ENCODE peak calls at places on chromosomes 3 and 15, in six cellular contexts. One of them, this sample, is unnamed.

GRCh38 chr3:52471371-52472238 is 16.2 kb downstream of the NISCH start:
- DNase-seq in trophoblast cell: peak
- DNase-seq in H9: peak
- DNase-seq in H1: no peak
- DNase-seq in mesenchymal stem cell: peak
- DNase-seq in IMR-90: peak
- DNase-seq in this sample: no peak

GRCh38 chr15:80780416-80781221 is 1.4 kb downstream of the CEMIP start:
- DNase-seq in mesenchymal stem cell: peak
- DNase-seq in IMR-90: peak
- DNase-seq in trophoblast cell: no peak
- DNase-seq in H1: peak
- DNase-seq in H9: peak
- DNase-seq in this sample: peak

GRCh38 chr3:191414286-191414685 is 46.7 kb upstream of the PYDC2 start:
- DNase-seq in mesenchymal stem cell: no peak
- DNase-seq in IMR-90: peak
- DNase-seq in trophoblast cell: no peak
- DNase-seq in H9: no peak
- DNase-seq in H1: no peak
- DNase-seq in this sample: no peak

GRCh38 chr3:17339233-17339632 is 403.2 kb downstream of the TBC1D5 start:
- DNase-seq in trophoblast cell: no peak
- DNase-seq in H9: no peak
- DNase-seq in IMR-90: no peak
- DNase-seq in H1: no peak
- DNase-seq in mesenchymal stem cell: peak
- DNase-seq in this sample: no peak

GRCh38 chr3:139187648-139188047 is 143.0 kb upstream of the PRR23C start:
- DNase-seq in IMR-90: no peak
- DNase-seq in trophoblast cell: no peak
- DNase-seq in mesenchymal stem cell: no peak
- DNase-seq in H9: no peak
- DNase-seq in H1: no peak
- DNase-seq in this sample: no peak

GRCh38 chr15:67244966-67245478 is 9.4 kb downstream of the AAGAB start:
- DNase-seq in H9: no peak
- DNase-seq in H1: no peak
- DNase-seq in IMR-90: peak
- DNase-seq in mesenchymal stem cell: no peak
- DNase-seq in trophoblast cell: no peak
- DNase-seq in this sample: no peak

GRCh38 chr3:66099541-66100065 is 60.9 kb upstream of the MAGI1 start:
- DNase-seq in H1: no peak
- DNase-seq in IMR-90: no peak
- DNase-seq in trophoblast cell: no peak
- DNase-seq in mesenchymal stem cell: no peak
- DNase-seq in H9: no peak
- DNase-seq in this sample: no peak

GRCh38 chr3:58464875-58465274 is 27.0 kb upstream of the KCTD6 start:
- DNase-seq in H9: no peak
- DNase-seq in IMR-90: no peak
- DNase-seq in trophoblast cell: no peak
- DNase-seq in H1: no peak
- DNase-seq in mesenchymal stem cell: no peak
- DNase-seq in this sample: no peak

GRCh38 chr3:151213881-151214280 is 10.9 kb upstream of the GPR171 start:
- DNase-seq in trophoblast cell: no peak
- DNase-seq in mesenchymal stem cell: peak
- DNase-seq in H1: no peak
- DNase-seq in IMR-90: peak
- DNase-seq in H9: no peak
- DNase-seq in this sample: no peak

GRCh38 chr3:150268426-150269321 is 139.4 kb upstream of the TSC22D2 start:
- DNase-seq in IMR-90: peak
- DNase-seq in mesenchymal stem cell: peak
- DNase-seq in H1: no peak
- DNase-seq in trophoblast cell: no peak
- DNase-seq in H9: no peak
- DNase-seq in this sample: no peak

DNA sequence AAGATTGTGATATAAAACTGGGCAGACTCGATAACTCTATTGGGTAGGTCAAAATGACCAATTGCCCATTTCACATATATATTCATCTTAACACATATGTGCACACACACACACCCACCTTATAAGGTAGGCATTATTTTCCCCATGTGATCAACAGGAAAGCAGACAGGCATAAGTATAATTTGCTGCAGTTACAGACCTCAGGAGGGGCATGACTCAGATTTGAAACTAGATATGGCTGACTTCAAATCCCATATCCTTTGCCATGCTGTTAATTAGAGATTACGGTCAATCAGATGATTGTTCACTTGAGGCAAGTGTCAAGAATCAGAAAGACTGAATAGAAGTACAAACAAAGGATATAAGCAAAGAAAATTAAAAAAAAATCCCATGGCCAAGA is 910.6 kb downstream of the NTRK3 start:
- DNase-seq in H1: no peak
- DNase-seq in H9: no peak
- DNase-seq in IMR-90: no peak
- DNase-seq in trophoblast cell: no peak
- DNase-seq in mesenchymal stem cell: no peak
- DNase-seq in this sample: no peak
- H4K91ac ChIP-seq in H1: no peak
- H4K91ac ChIP-seq in H9: no peak
- H4K91ac ChIP-seq in IMR-90: no peak
- H4K91ac ChIP-seq in trophoblast cell: no peak
- H4K91ac ChIP-seq in mesenchymal stem cell: no peak
- H4K91ac ChIP-seq in this sample: no peak

GRCh38 chr3:12750223-12750622 is 8.8 kb downstream of the TMEM40 start:
- DNase-seq in trophoblast cell: peak
- DNase-seq in mesenchymal stem cell: peak
- DNase-seq in H9: no peak
- DNase-seq in IMR-90: peak
- DNase-seq in H1: no peak
- DNase-seq in this sample: no peak

GRCh38 chr3:12752803-12753202 is 6.3 kb downstream of the TMEM40 start:
- DNase-seq in H9: no peak
- DNase-seq in mesenchymal stem cell: no peak
- DNase-seq in H1: no peak
- DNase-seq in IMR-90: peak
- DNase-seq in trophoblast cell: no peak
- DNase-seq in this sample: no peak

GRCh38 chr3:12750658-12751071 is 8.4 kb downstream of the TMEM40 start:
- DNase-seq in H1: no peak
- DNase-seq in H9: no peak
- DNase-seq in IMR-90: peak
- DNase-seq in mesenchymal stem cell: peak
- DNase-seq in trophoblast cell: peak
- DNase-seq in this sample: no peak

GRCh38 chr3:12752111-12752510 is 6.9 kb downstream of the TMEM40 start:
- DNase-seq in H9: no peak
- DNase-seq in mesenchymal stem cell: no peak
- DNase-seq in trophoblast cell: no peak
- DNase-seq in H1: no peak
- DNase-seq in IMR-90: peak
- DNase-seq in this sample: no peak

DNA sequence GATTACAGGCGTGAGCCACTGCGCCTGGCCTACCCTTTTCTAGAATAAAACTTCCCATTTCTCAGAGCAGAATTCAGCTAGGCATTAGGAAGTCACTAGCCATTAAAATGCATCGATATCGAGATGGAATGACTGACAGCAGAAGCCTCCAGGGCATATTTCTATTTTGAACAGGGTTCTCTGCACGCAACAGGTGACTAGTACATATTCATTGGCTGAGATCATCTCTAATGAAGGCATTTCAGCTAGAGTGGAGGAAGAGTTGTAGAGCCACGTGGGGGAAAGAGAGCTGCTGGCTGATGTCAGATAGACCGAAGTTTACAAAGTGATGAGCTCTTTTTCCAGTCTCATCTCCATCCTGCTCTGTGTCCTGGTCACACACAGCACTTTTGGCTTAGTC is 7.5 kb downstream of the TMEM40 start:
- DNase-seq in H9: no peak
- DNase-seq in trophoblast cell: peak
- DNase-seq in H1: no peak
- DNase-seq in IMR-90: peak
- DNase-seq in mesenchymal stem cell: peak
- DNase-seq in this sample: no peak
- H4K91ac ChIP-seq in H9: no peak
- H4K91ac ChIP-seq in trophoblast cell: no peak
- H4K91ac ChIP-seq in H1: no peak
- H4K91ac ChIP-seq in IMR-90: no peak
- H4K91ac ChIP-seq in mesenchymal stem cell: no peak
- H4K91ac ChIP-seq in this sample: no peak

DNA sequence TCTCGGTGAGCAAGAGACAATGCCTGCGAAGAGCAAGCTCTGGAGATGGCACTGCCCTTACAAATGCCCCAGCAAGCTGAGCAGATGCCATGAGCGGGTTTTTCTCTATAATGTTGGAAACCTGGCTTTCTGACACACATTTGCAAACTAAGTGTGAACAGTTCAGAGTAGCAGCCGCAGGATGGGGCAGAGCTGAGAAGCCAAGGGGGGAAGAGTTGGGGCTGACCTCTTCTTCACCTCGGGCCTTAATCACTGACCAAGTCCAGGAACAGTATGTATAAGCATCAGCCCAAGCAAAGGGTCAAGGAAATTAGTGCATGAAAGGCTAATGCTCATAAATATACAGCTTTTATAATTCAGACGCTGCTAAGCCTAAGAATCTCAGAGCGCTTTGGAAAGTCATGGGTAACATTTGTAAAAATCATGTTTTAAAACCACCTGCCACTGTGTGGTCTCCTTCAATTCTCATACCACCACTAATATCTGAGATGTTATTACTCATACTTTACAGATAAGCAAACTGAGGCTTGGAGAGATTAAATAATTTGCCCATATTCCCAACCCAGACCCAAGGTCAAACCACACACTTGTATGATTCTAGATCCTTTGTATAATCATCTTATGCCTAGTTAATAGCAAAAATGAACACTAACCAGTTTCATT is 603.4 kb downstream of the FOXP1 start:
- DNase-seq in mesenchymal stem cell: no peak
- DNase-seq in trophoblast cell: no peak
- DNase-seq in H1: no peak
- DNase-seq in H9: no peak
- DNase-seq in IMR-90: peak
- DNase-seq in this sample: no peak
- H4K91ac ChIP-seq in mesenchymal stem cell: no peak
- H4K91ac ChIP-seq in trophoblast cell: no peak
- H4K91ac ChIP-seq in H1: no peak
- H4K91ac ChIP-seq in H9: no peak
- H4K91ac ChIP-seq in IMR-90: no peak
- H4K91ac ChIP-seq in this sample: no peak

GRCh38 chr3:156630773-156631093 is 43.7 kb upstream of the TIPARP start:
- DNase-seq in H1: no peak
- DNase-seq in IMR-90: no peak
- DNase-seq in H9: no peak
- DNase-seq in mesenchymal stem cell: no peak
- DNase-seq in trophoblast cell: no peak
- DNase-seq in this sample: peak

GRCh38 chr3:156626104-156626503 is 48.3 kb upstream of the TIPARP start:
- DNase-seq in H9: no peak
- DNase-seq in mesenchymal stem cell: no peak
- DNase-seq in H1: no peak
- DNase-seq in IMR-90: no peak
- DNase-seq in trophoblast cell: peak
- DNase-seq in this sample: no peak

GRCh38 chr3:156630081-156630772 is 44.2 kb upstream of the TIPARP start:
- DNase-seq in H1: no peak
- DNase-seq in IMR-90: peak
- DNase-seq in H9: no peak
- DNase-seq in trophoblast cell: no peak
- DNase-seq in mesenchymal stem cell: no peak
- DNase-seq in this sample: peak

GRCh38 chr3:156628836-156629618 is 45.4 kb upstream of the TIPARP start:
- DNase-seq in trophoblast cell: no peak
- DNase-seq in H9: no peak
- DNase-seq in H1: no peak
- DNase-seq in IMR-90: no peak
- DNase-seq in mesenchymal stem cell: no peak
- DNase-seq in this sample: no peak

DNA sequence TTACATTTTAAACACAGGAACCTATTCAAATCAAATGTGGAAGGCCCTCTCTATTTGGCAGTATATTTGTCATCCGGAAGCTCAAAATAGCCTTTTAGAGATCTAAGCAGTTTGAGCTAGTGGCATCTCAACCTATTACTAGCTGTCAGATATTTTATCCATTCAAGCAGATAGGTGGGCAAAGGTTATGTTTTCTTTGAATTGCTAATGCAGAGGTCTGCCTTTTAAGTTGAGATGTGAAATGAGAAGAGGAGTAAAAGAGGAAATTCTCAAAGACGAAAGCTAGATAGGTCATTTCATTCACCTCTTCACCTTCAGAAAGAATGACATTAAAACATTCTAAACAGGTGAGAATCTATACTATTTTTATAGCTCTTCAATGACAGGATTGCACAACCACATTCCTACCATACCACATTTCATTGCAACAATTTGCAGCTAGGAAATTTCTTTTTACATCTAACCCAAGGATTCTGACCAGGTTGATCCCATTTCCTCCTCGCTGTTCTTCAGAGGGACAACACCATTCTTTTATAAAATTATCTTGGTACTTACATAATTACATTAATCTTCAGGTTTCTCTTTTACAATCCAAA is 46.2 kb upstream of the TIPARP start:
- DNase-seq in H1: no peak
- DNase-seq in trophoblast cell: no peak
- DNase-seq in IMR-90: peak
- DNase-seq in mesenchymal stem cell: no peak
- DNase-seq in H9: no peak
- DNase-seq in this sample: no peak
- H4K91ac ChIP-seq in H1: no peak
- H4K91ac ChIP-seq in trophoblast cell: no peak
- H4K91ac ChIP-seq in IMR-90: no peak
- H4K91ac ChIP-seq in mesenchymal stem cell: no peak
- H4K91ac ChIP-seq in H9: no peak
- H4K91ac ChIP-seq in this sample: no peak

DNA sequence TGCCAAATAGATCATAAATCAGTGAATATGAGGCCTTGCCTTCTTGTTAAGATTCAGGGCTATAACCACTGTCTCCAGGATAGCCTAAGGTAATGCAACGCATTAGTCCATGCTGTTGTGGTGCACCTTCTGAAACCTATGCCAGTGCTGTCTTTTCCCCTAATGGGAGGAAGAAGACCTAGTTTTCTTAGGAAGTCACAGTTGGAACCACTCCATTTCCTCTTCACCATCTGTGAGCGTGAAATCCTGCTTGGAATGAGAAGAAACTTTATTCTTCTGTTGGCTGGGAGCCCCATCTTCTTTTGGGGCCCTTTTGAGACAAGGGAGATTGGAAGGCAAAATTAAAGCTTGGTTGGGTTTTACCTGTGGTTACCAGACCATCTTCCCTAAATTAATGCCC is 25.9 kb upstream of the SLC7A14 start:
- DNase-seq in IMR-90: no peak
- DNase-seq in H1: no peak
- DNase-seq in trophoblast cell: no peak
- DNase-seq in H9: no peak
- DNase-seq in mesenchymal stem cell: no peak
- DNase-seq in this sample: no peak
- H4K91ac ChIP-seq in IMR-90: no peak
- H4K91ac ChIP-seq in H1: no peak
- H4K91ac ChIP-seq in trophoblast cell: no peak
- H4K91ac ChIP-seq in H9: no peak
- H4K91ac ChIP-seq in mesenchymal stem cell: no peak
- H4K91ac ChIP-seq in this sample: no peak